ENCODE peak calls at places on chromosome 9, in eight cellular contexts. One of them, this sample, is unnamed.

GRCh38 chr9:35054185-35054835 is 18.1 kb downstream of the VCP start:
- DNase-seq in NCI-H1092: no peak
- DNase-seq in nephron progenitor cell: no peak
- DNase-seq in RWPE1: no peak
- DNase-seq in Calu3: no peak
- DNase-seq in NCI-H774: no peak
- DNase-seq in GM04504: no peak
- DNase-seq in astrocyte: no peak
- DNase-seq in this sample: no peak

GRCh38 chr9:137303031-137303892 is 1.2 kb upstream of the NRARP start:
- DNase-seq in nephron progenitor cell: no peak
- DNase-seq in NCI-H774: no peak
- DNase-seq in RWPE1: no peak
- DNase-seq in NCI-H1092: no peak
- DNase-seq in GM04504: no peak
- DNase-seq in Calu3: no peak
- DNase-seq in astrocyte: no peak
- DNase-seq in this sample: no peak

GRCh38 chr9:88583901-88584596 is 49.1 kb downstream of the NXNL2 start:
- DNase-seq in Calu3: no peak
- DNase-seq in NCI-H774: no peak
- DNase-seq in RWPE1: peak
- DNase-seq in NCI-H1092: no peak
- DNase-seq in astrocyte: peak
- DNase-seq in GM04504: peak
- DNase-seq in nephron progenitor cell: no peak
- DNase-seq in this sample: peak

GRCh38 chr9:124296800-124297552 is 39.2 kb downstream of the NEK6 start:
- DNase-seq in Calu3: no peak
- DNase-seq in GM04504: no peak
- DNase-seq in NCI-H1092: no peak
- DNase-seq in RWPE1: no peak
- DNase-seq in nephron progenitor cell: no peak
- DNase-seq in NCI-H774: no peak
- DNase-seq in astrocyte: no peak
- DNase-seq in this sample: no peak

GRCh38 chr9:73149371-73150067 is 2.1 kb upstream of the ANXA1 start:
- DNase-seq in RWPE1: peak
- DNase-seq in NCI-H774: no peak
- DNase-seq in NCI-H1092: no peak
- DNase-seq in GM04504: peak
- DNase-seq in Calu3: no peak
- DNase-seq in astrocyte: peak
- DNase-seq in nephron progenitor cell: no peak
- DNase-seq in this sample: peak

GRCh38 chr9:73426226-73426625 is 274.6 kb downstream of the ANXA1 start:
- DNase-seq in NCI-H1092: no peak
- DNase-seq in astrocyte: no peak
- DNase-seq in NCI-H774: peak
- DNase-seq in RWPE1: no peak
- DNase-seq in nephron progenitor cell: no peak
- DNase-seq in GM04504: no peak
- DNase-seq in Calu3: no peak
- DNase-seq in this sample: no peak

GRCh38 chr9:131366745-131367401 is 27.0 kb upstream of the PRRC2B start:
- DNase-seq in GM04504: no peak
- DNase-seq in RWPE1: peak
- DNase-seq in NCI-H774: no peak
- DNase-seq in nephron progenitor cell: peak
- DNase-seq in Calu3: peak
- DNase-seq in astrocyte: peak
- DNase-seq in NCI-H1092: no peak
- DNase-seq in this sample: peak

GRCh38 chr9:91991621-91992435 is 41.8 kb upstream of the ROR2 start:
- DNase-seq in nephron progenitor cell: no peak
- DNase-seq in Calu3: no peak
- DNase-seq in NCI-H774: no peak
- DNase-seq in RWPE1: no peak
- DNase-seq in astrocyte: no peak
- DNase-seq in GM04504: no peak
- DNase-seq in NCI-H1092: no peak
- DNase-seq in this sample: no peak

GRCh38 chr9:123812984-123813383 is 116.9 kb downstream of the DENND1A start:
- DNase-seq in RWPE1: no peak
- DNase-seq in Calu3: no peak
- DNase-seq in NCI-H774: no peak
- DNase-seq in nephron progenitor cell: no peak
- DNase-seq in NCI-H1092: no peak
- DNase-seq in GM04504: no peak
- DNase-seq in astrocyte: no peak
- DNase-seq in this sample: no peak

GRCh38 chr9:34379334-34380033 is 2.8 kb upstream of the MYORG start:
- DNase-seq in Calu3: peak
- DNase-seq in GM04504: peak
- DNase-seq in RWPE1: peak
- DNase-seq in nephron progenitor cell: peak
- DNase-seq in NCI-H774: peak
- DNase-seq in astrocyte: peak
- DNase-seq in NCI-H1092: peak
- DNase-seq in this sample: no peak

GRCh38 chr9:629136-629535 is 212.4 kb upstream of the DMRT1 start:
- DNase-seq in NCI-H774: no peak
- DNase-seq in Calu3: no peak
- DNase-seq in GM04504: no peak
- DNase-seq in NCI-H1092: no peak
- DNase-seq in RWPE1: no peak
- DNase-seq in astrocyte: no peak
- DNase-seq in nephron progenitor cell: no peak
- DNase-seq in this sample: no peak

GRCh38 chr9:114016101-114016500 is 62.0 kb downstream of the AMBP start:
- DNase-seq in GM04504: no peak
- DNase-seq in Calu3: no peak
- DNase-seq in astrocyte: no peak
- DNase-seq in RWPE1: no peak
- DNase-seq in nephron progenitor cell: no peak
- DNase-seq in NCI-H1092: no peak
- DNase-seq in NCI-H774: no peak
- DNase-seq in this sample: no peak

GRCh38 chr9:93043122-93043521 is 15.4 kb upstream of the SUSD3 start:
- DNase-seq in nephron progenitor cell: no peak
- DNase-seq in RWPE1: no peak
- DNase-seq in NCI-H774: no peak
- DNase-seq in NCI-H1092: no peak
- DNase-seq in Calu3: no peak
- DNase-seq in GM04504: no peak
- DNase-seq in astrocyte: no peak
- DNase-seq in this sample: no peak

GRCh38 chr9:136906251-136906650 is 19.9 kb downstream of the TRAF2 start:
- DNase-seq in NCI-H1092: no peak
- DNase-seq in nephron progenitor cell: no peak
- DNase-seq in NCI-H774: no peak
- DNase-seq in RWPE1: no peak
- DNase-seq in Calu3: no peak
- DNase-seq in GM04504: no peak
- DNase-seq in astrocyte: no peak
- DNase-seq in this sample: no peak

GRCh38 chr9:137318976-137319375 is 16.9 kb upstream of the NRARP start:
- DNase-seq in NCI-H1092: no peak
- DNase-seq in nephron progenitor cell: peak
- DNase-seq in Calu3: no peak
- DNase-seq in RWPE1: no peak
- DNase-seq in NCI-H774: no peak
- DNase-seq in GM04504: no peak
- DNase-seq in astrocyte: no peak
- DNase-seq in this sample: peak

GRCh38 chr9:84140535-84141101 is 160.0 kb downstream of the RMI1 start:
- DNase-seq in NCI-H1092: peak
- DNase-seq in nephron progenitor cell: peak
- DNase-seq in NCI-H774: peak
- DNase-seq in RWPE1: no peak
- DNase-seq in astrocyte: peak
- DNase-seq in Calu3: peak
- DNase-seq in GM04504: no peak
- DNase-seq in this sample: no peak

GRCh38 chr9:107489687-107490605 is at the start of gene KLF4:
- DNase-seq in nephron progenitor cell: peak
- DNase-seq in GM04504: peak
- DNase-seq in NCI-H774: peak
- DNase-seq in astrocyte: peak
- DNase-seq in Calu3: peak
- DNase-seq in RWPE1: peak
- DNase-seq in NCI-H1092: peak
- DNase-seq in this sample: peak

GRCh38 chr9:113562653-113563381 is 99.3 kb downstream of the RGS3 start:
- DNase-seq in NCI-H1092: no peak
- DNase-seq in GM04504: no peak
- DNase-seq in Calu3: no peak
- DNase-seq in NCI-H774: no peak
- DNase-seq in RWPE1: no peak
- DNase-seq in astrocyte: no peak
- DNase-seq in nephron progenitor cell: no peak
- DNase-seq in this sample: no peak

GRCh38 chr9:136851941-136852663 is at the start of gene MAMDC4:
- DNase-seq in Calu3: no peak
- DNase-seq in GM04504: no peak
- DNase-seq in RWPE1: no peak
- DNase-seq in NCI-H1092: no peak
- DNase-seq in NCI-H774: no peak
- DNase-seq in astrocyte: no peak
- DNase-seq in nephron progenitor cell: peak
- DNase-seq in this sample: no peak

GRCh38 chr9:96304230-96304629 is 2.3 kb upstream of the HSD17B3 start:
- DNase-seq in NCI-H774: no peak
- DNase-seq in RWPE1: no peak
- DNase-seq in nephron progenitor cell: no peak
- DNase-seq in NCI-H1092: no peak
- DNase-seq in Calu3: no peak
- DNase-seq in astrocyte: no peak
- DNase-seq in GM04504: no peak
- DNase-seq in this sample: no peak

GRCh38 chr9:97747201-97747965 is 50.2 kb upstream of the XPA start:
- DNase-seq in GM04504: no peak
- DNase-seq in NCI-H1092: no peak
- DNase-seq in nephron progenitor cell: no peak
- DNase-seq in astrocyte: no peak
- DNase-seq in RWPE1: no peak
- DNase-seq in NCI-H774: no peak
- DNase-seq in Calu3: no peak
- DNase-seq in this sample: no peak

This sample was measured in GM04503.